ENCODE peak calls at places on chromosome 22, in five cellular contexts. N is progenitor cell of endocrine pancreas, F is brain microvascular endothelial cell, P is lung, Y is A549. S is an unnamed sample.

GRCh38 chr22:22578702-22579424 is 19.8 kb upstream of the PRAME start:
- DNase-seq in Y (no peak), F (peak; percentile 70), N (no peak), P (no peak), S (no peak)

GRCh38 chr22:50184541-50185383 is 951 bp upstream of the TRABD start:
- DNase-seq in F (no peak), Y (no peak), N (no peak), P (no peak), S (no peak)

GRCh38 chr22:26406118-26406517 is 22.9 kb upstream of the ASPHD2 start:
- DNase-seq in Y (no peak), N (no peak), P (no peak), F (peak; percentile 37), S (no peak)

GRCh38 chr22:39245130-39246039 is 603 bp upstream of the PDGFB start:
- DNase-seq in N (no peak), P (no peak), Y (no peak), F (no peak), S (no peak)

GRCh38 chr22:46604306-46604690 is 15.9 kb upstream of the GRAMD4 start:
- DNase-seq in P (no peak), Y (no peak), N (no peak), F (peak; percentile 12), S (no peak)

GRCh38 chr22:31676700-31677099 is 14.7 kb upstream of the PISD start:
- DNase-seq in N (peak; percentile 73), Y (peak; percentile 83), P (peak; percentile 97), F (peak; percentile 94), S (peak; percentile 54)

GRCh38 chr22:38715176-38715764 is 9.5 kb downstream of the GTPBP1 start:
- DNase-seq in N (no peak), F (no peak), P (no peak), Y (no peak), S (no peak)

GRCh38 chr22:19579113-19579811 is 55.1 kb upstream of the CLDN5 start:
- DNase-seq in Y (no peak), P (no peak), F (no peak), N (no peak), S (no peak)

GRCh38 chr22:31286360-31287255 is 5.7 kb downstream of the PIK3IP1 start:
- DNase-seq in N (no peak), F (no peak), Y (no peak), P (no peak), S (no peak)

GRCh38 chr22:17065433-17065832 is 19.4 kb upstream of the IL17RA start:
- DNase-seq in F (no peak), Y (no peak), N (no peak), P (no peak), S (no peak)

GRCh38 chr22:31082606-31083376 is 1.7 kb downstream of the SMTN start:
- DNase-seq in Y (peak; percentile 76), N (no peak), F (peak; percentile 70), P (peak; percentile 61), S (peak; percentile 41)

GRCh38 chr22:19798320-19798665 is 37.7 kb downstream of the TBX1 start:
- DNase-seq in P (no peak), Y (no peak), N (no peak), F (no peak), S (no peak)

GRCh38 chr22:20114506-20115475 is 1.1 kb upstream of the RANBP1 start:
- DNase-seq in F (no peak), N (no peak), Y (no peak), P (no peak), S (no peak)

GRCh38 chr22:27723150-27723549 is 78.4 kb downstream of the MN1 start:
- DNase-seq in P (no peak), F (no peak), N (no peak), Y (no peak), S (no peak)
- TF ChIP-seq CTCF in P (no peak), F (no peak), N (no peak), Y (peak; percentile 24), S (peak; percentile 9)

DNA sequence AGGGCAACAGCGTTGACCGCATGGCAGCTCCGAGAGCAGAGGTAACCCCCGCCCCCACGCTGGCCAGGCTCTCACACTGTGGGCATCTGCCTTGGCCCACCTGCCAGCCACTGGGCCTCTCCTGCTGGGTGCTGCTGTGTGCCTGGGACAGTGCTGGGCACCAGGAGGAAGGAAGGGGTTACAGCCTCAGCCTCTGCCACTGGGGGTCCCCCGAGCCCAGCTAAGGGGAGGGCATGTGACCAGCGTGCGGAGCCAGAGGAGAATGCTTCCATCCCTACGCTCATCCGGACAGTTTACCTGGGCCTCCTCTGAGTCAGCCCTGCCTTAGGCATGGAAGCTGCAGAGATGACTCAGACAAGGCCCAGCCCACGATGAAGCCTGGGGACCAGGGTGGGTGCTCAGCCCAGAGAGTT is 10.9 kb downstream of the NCF4 start:
- DNase-seq in N (no peak), Y (no peak), F (no peak), P (no peak), S (no peak)
- TF ChIP-seq CTCF in N (no peak), Y (no peak), F (no peak), P (no peak), S (no peak)

GRCh38 chr22:23772315-23773246 is at the start of gene MMP11:
- DNase-seq in P (no peak), N (peak; percentile 55), F (no peak), Y (no peak), S (no peak)
- TF ChIP-seq CTCF in P (no peak), N (peak; percentile 27), F (no peak), Y (no peak), S (no peak)

DNA sequence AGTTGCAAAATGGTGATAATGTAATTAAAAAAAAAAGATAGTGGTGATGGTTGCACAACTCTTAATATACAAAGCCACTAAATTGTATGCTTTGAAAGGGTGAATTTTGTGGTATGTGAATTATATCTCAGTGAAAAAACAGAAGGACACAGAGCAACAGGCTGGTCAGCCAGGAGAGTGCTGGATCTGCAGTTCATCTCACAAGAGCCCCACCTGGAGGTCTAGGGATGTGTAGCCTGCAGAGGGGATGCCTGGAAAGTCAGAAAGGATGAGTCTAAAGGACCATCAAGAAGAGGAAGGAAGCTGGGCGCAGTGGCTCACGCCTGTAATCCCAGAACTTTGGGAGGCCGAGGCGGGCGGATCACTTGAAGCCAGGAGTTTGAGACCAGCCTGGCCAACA is 9.0 kb downstream of the POLR3H start:
- DNase-seq in P (no peak), F (no peak), N (no peak), Y (peak; percentile 46), S (no peak)
- TF ChIP-seq CTCF in P (no peak), F (peak; percentile 60), N (peak; percentile 36), Y (no peak), S (peak; percentile 19)

GRCh38 chr22:44968736-44969135 is 41.1 kb downstream of the PHF21B start:
- DNase-seq in P (no peak), N (no peak), Y (no peak), F (no peak), S (no peak)
- TF ChIP-seq CTCF in P (no peak), N (peak; percentile 35), Y (no peak), F (peak; percentile 37), S (no peak)

DNA sequence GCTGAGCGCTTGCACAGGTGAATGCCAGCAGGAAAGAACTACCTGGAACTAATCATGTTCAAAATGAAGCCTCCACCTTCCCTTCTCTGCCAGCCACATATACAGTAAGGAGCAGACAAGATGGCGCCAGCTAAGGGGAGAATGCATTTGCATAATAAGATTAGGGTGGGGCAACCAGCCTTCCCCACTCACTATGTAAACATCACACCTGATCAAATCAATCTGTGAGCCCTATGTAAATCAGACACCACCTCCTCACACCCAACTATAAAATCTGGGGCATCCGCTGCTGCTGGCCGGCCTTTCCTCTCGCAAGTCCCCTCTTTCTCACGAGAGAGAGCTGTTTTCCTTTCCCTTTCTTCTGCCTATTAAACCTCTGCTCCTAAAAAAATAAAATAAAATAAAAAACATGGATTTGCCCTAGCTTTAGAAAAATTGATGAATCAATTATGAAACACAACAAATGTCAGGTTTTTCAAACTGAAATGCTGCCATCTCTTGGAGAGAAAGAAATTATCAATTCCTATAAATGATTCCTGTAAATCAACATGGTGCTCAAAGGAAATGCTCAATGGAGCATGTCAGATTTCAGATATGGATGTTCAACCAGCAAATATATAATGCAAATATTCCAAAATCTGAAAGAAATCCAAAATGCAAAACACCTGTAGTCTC is 108.9 kb downstream of the SGSM3 start:
- DNase-seq in P (no peak), F (no peak), N (no peak), Y (no peak), S (no peak)
- TF ChIP-seq CTCF in P (no peak), F (no peak), N (no peak), Y (no peak), S (no peak)

GRCh38 chr22:18068991-18069390 is 8.8 kb upstream of the PEX26 start:
- DNase-seq in N (no peak), Y (no peak), P (no peak), F (no peak), S (no peak)

GRCh38 chr22:18070041-18070440 is 7.7 kb upstream of the PEX26 start:
- DNase-seq in P (no peak), N (no peak), Y (no peak), F (no peak), S (no peak)

GRCh38 chr22:18071968-18072310 is 5.9 kb upstream of the PEX26 start:
- DNase-seq in P (no peak), Y (no peak), F (no peak), N (no peak), S (no peak)

GRCh38 chr22:18068381-18068988 is 9.3 kb upstream of the PEX26 start:
- DNase-seq in Y (no peak), P (no peak), F (no peak), N (no peak), S (no peak)

GRCh38 chr22:18070556-18071306 is 7.1 kb upstream of the PEX26 start:
- DNase-seq in F (no peak), Y (no peak), N (no peak), P (no peak), S (no peak)
- TF ChIP-seq CTCF in F (peak; percentile 45), Y (no peak), N (peak; percentile 45), P (no peak), S (peak; percentile 16)

S was measured in AG09319.